ENCODE peak calls at places on chromosomes 3 and 15, in eight cellular contexts. D, J, B, S, Q, O, C and M are unnamed samples.

GRCh38 chr3:11903447-11903846 is 56.8 kb upstream of the TAMM41 start:
- DNase-seq in C (no peak), O (no peak), J (no peak), D (no peak), B (no peak), S (no peak), Q (no peak), M (no peak)

GRCh38 chr3:150299221-150299620 is 108.9 kb upstream of the TSC22D2 start:
- DNase-seq in Q (peak; percentile 85), S (no peak), C (no peak), D (no peak), J (no peak), B (no peak), O (no peak), M (no peak)

GRCh38 chr3:177935008-177935407 is 601.2 kb upstream of the KCNMB2 start:
- DNase-seq in C (peak; percentile 9), B (no peak), D (no peak), O (no peak), J (no peak), S (no peak), Q (no peak), M (no peak)

GRCh38 chr3:121660356-121661171 is at the start of gene HCLS1:
- DNase-seq in D (peak; percentile 48), O (peak; percentile 33), Q (no peak), S (peak; percentile 50), C (no peak), B (no peak), J (peak; percentile 50), M (no peak)

GRCh38 chr15:80778964-80779657 is at the start of gene CEMIP:
- DNase-seq in D (peak; percentile 26), S (peak; percentile 14), B (peak; percentile 36), O (peak; percentile 79), C (peak; percentile 67), J (no peak), Q (peak; percentile 26), M (no peak)

GRCh38 chr3:25592510-25592968 is 72.2 kb downstream of the TOP2B start:
- DNase-seq in D (no peak), O (peak; percentile 77), Q (peak; percentile 91), S (no peak), B (no peak), C (peak; percentile 68), J (no peak), M (no peak)

GRCh38 chr3:100169186-100169585 is 54.9 kb upstream of the FILIP1L start:
- DNase-seq in O (peak; percentile 43), C (no peak), Q (no peak), J (no peak), B (no peak), S (no peak), D (no peak), M (no peak)

GRCh38 chr3:9339750-9340449 is 23.0 kb upstream of the THUMPD3 start:
- DNase-seq in J (no peak), B (no peak), S (no peak), D (no peak), O (peak; percentile 9), C (peak; percentile 13), Q (no peak), M (no peak)

GRCh38 chr3:100629728-100630127 is 20.3 kb downstream of the ADGRG7 start:
- DNase-seq in B (no peak), D (no peak), O (no peak), S (no peak), J (no peak), Q (no peak), C (no peak), M (no peak)

GRCh38 chr3:24496529-24497482 is 2.2 kb upstream of the THRB start:
- DNase-seq in D (no peak), J (no peak), C (peak; percentile 49), O (peak; percentile 69), B (no peak), S (no peak), Q (peak; percentile 16), M (no peak)

GRCh38 chr15:66472176-66472999 is 25.2 kb downstream of the SNAPC5 start:
- DNase-seq in D (peak; percentile 4), C (peak; percentile 67), J (no peak), O (peak; percentile 41), S (no peak), B (no peak), Q (no peak), M (no peak)

GRCh38 chr3:190514163-190515153 is 573 bp downstream of the IL1RAP start:
- DNase-seq in S (no peak), Q (peak; percentile 39), C (peak; percentile 44), D (peak; percentile 19), O (peak; percentile 69), B (no peak), J (no peak), M (no peak)

GRCh38 chr3:146536681-146537080 is 7.7 kb downstream of the PLSCR1 start:
- DNase-seq in B (no peak), C (no peak), J (no peak), Q (no peak), O (peak; percentile 76), D (no peak), S (no peak), M (no peak)

GRCh38 chr3:138389841-138390581 is 41.6 kb downstream of the MRAS start:
- DNase-seq in J (no peak), B (no peak), D (no peak), Q (peak; percentile 89), O (peak; percentile 97), S (no peak), C (peak; percentile 86), M (no peak)

GRCh38 chr15:82414536-82415191 is 15.0 kb upstream of the GOLGA6L9 start:
- DNase-seq in Q (no peak), B (no peak), S (no peak), C (peak; percentile 49), O (peak; percentile 8), J (no peak), D (no peak), M (no peak)

GRCh38 chr15:41416742-41417417 is at the start of gene RTF1:
- DNase-seq in B (peak; percentile 78), J (peak; percentile 99), Q (peak; percentile 70), D (peak; percentile 99), S (peak; percentile 97), C (peak; percentile 85), O (peak; percentile 89), M (peak; percentile 67)

GRCh38 chr3:47766186-47766585 is 15.5 kb downstream of the SMARCC1 start:
- DNase-seq in B (no peak), D (no peak), J (no peak), Q (no peak), S (no peak), O (no peak), C (no peak), M (no peak)

GRCh38 chr3:58536501-58537411 is at the start of gene ACOX2:
- DNase-seq in S (no peak), J (no peak), B (no peak), C (no peak), O (peak; percentile 84), Q (no peak), D (no peak), M (no peak)

GRCh38 chr3:6216135-6216792 is 644.7 kb upstream of the GRM7 start:
- DNase-seq in C (no peak), J (no peak), D (no peak), Q (no peak), O (no peak), S (no peak), B (no peak), M (no peak)

GRCh38 chr15:63891079-63891762 is 57.5 kb upstream of the HERC1 start:
- DNase-seq in D (peak; percentile 57), B (peak; percentile 30), S (peak; percentile 52), J (peak; percentile 26), O (peak; percentile 85), Q (peak; percentile 72), C (peak; percentile 55), M (no peak)

GRCh38 chr3:188868803-188869202 is 303.0 kb upstream of the TPRG1 start:
- DNase-seq in C (no peak), S (no peak), Q (no peak), D (no peak), J (no peak), O (no peak), B (peak; percentile 22), M (no peak)

GRCh38 chr3:116263842-116264545 is 181.3 kb downstream of the LSAMP start:
- DNase-seq in C (peak; percentile 5), S (no peak), O (peak; percentile 69), Q (no peak), J (no peak), B (no peak), D (no peak), M (no peak)

GRCh38 chr3:196268270-196269163 is 19.0 kb downstream of the PCYT1A start:
- DNase-seq in D (no peak), S (no peak), O (peak; percentile 84), J (no peak), Q (peak; percentile 86), C (peak; percentile 38), B (no peak), M (no peak)

GRCh38 chr15:67708500-67708899 is 116.8 kb upstream of the SKOR1 start:
- DNase-seq in B (no peak), Q (no peak), C (no peak), O (no peak), J (no peak), S (no peak), D (no peak), M (no peak)

GRCh38 chr15:100252359-100252758 is 89.4 kb downstream of the ADAMTS17 start:
- DNase-seq in B (no peak), O (no peak), Q (no peak), D (no peak), C (no peak), S (no peak), J (no peak), M (no peak)

GRCh38 chr3:62011667-62012066 is 361.7 kb downstream of the FEZF2 start:
- DNase-seq in D (no peak), J (no peak), O (peak; percentile 38), C (no peak), Q (no peak), B (no peak), S (no peak), M (no peak)

GRCh38 chr3:12994607-12995388 is 78.4 kb downstream of the IQSEC1 start:
- DNase-seq in S (peak; percentile 74), B (no peak), D (peak; percentile 79), O (peak; percentile 66), J (peak; percentile 69), C (peak; percentile 88), Q (no peak), M (peak; percentile 42)